ENCODE peak calls at places on chromosomes 4 and X, in nine cellular contexts. B is endodermal cell, R is prostate gland, Y is heart right ventricle, D is IMR-90, U is adrenal gland, G is pancreas, J is HCT116, V is SK-N-SH. L is an unnamed sample.

GRCh38 chrX:9195199-9195880 is 161.4 kb upstream of the FAM9B start:
- DNase-seq in R (no peak), G (no peak), Y (no peak), D (no peak), B (no peak), U (no peak), J (no peak), V (no peak), L (no peak)

GRCh38 chr4:147813107-147813773 is 81.4 kb downstream of the ARHGAP10 start:
- DNase-seq in Y (no peak), J (no peak), D (no peak), B (no peak), G (no peak), V (no peak), U (no peak), R (no peak), L (no peak)

GRCh38 chr4:75653845-75654503 is 19.2 kb downstream of the G3BP2 start:
- DNase-seq in V (peak; percentile 39), B (peak; percentile 58), D (peak; percentile 55), J (no peak), G (no peak), U (no peak), Y (no peak), R (no peak), L (no peak)

GRCh38 chr4:183563874-183564273 is 59.0 kb downstream of the ING2 start:
- DNase-seq in Y (no peak), G (no peak), R (no peak), B (no peak), U (peak; percentile 72), V (no peak), J (no peak), D (peak; percentile 28), L (peak; percentile 51)

GRCh38 chrX:97057349-97057909 is 173.7 kb downstream of the RPA4 start:
- DNase-seq in V (no peak), R (peak; percentile 2), D (no peak), U (no peak), G (no peak), J (no peak), Y (no peak), B (no peak), L (no peak)

GRCh38 chr4:137471461-137471860 is 60.8 kb downstream of the PCDH18 start:
- DNase-seq in U (no peak), Y (no peak), R (no peak), V (no peak), G (no peak), D (peak; percentile 4), B (no peak), J (no peak), L (no peak)

GRCh38 chr4:115851918-115852766 is 738.7 kb upstream of the NDST4 start:
- DNase-seq in G (peak; percentile 38), D (no peak), U (no peak), B (peak; percentile 88), V (peak; percentile 14), Y (no peak), R (peak; percentile 30), J (peak; percentile 51), L (peak; percentile 1)

GRCh38 chrX:40267334-40268118 is 169.8 kb upstream of the BCOR start:
- DNase-seq in U (peak; percentile 40), G (no peak), B (no peak), V (no peak), Y (no peak), R (no peak), D (no peak), J (no peak), L (peak; percentile 73)

GRCh38 chr4:102501635-102502382 is 650 bp downstream of the NFKB1 start:
- DNase-seq in V (peak; percentile 84), U (peak; percentile 85), R (peak; percentile 79), G (peak; percentile 86), J (peak; percentile 75), B (peak; percentile 89), D (peak; percentile 76), Y (peak; percentile 74), L (peak; percentile 92)

GRCh38 chrX:73683236-73683859 is 120.4 kb downstream of the CHIC1 start:
- DNase-seq in B (no peak), R (no peak), D (no peak), Y (no peak), G (no peak), V (no peak), U (no peak), J (no peak), L (no peak)

GRCh38 chr4:62410371-62411003 is 1210.4 kb downstream of the ADGRL3 start:
- DNase-seq in B (no peak), R (no peak), J (no peak), Y (no peak), V (no peak), D (no peak), U (no peak), G (no peak), L (no peak)
- H3K4me3 ChIP-seq in B (no peak overlapping the region), R (no peak overlapping the region), J (no peak overlapping the region), Y (no peak overlapping the region), V (no peak overlapping the region), D (no peak overlapping the region), U (no peak overlapping the region), G (no peak overlapping the region), L (no peak overlapping the region)

GRCh38 chrX:122913764-122914163 is 270.3 kb upstream of the GRIA3 start:
- DNase-seq in V (no peak), G (no peak), D (no peak), B (no peak), U (no peak), R (no peak), J (no peak), Y (no peak), L (no peak)

GRCh38 chrX:122913134-122913533 is 270.9 kb upstream of the GRIA3 start:
- DNase-seq in J (no peak), G (no peak), Y (no peak), R (no peak), B (no peak), D (no peak), U (no peak), V (no peak), L (peak; percentile 23)

GRCh38 chrX:122910697-122911096 is 273.4 kb upstream of the GRIA3 start:
- DNase-seq in G (no peak), J (no peak), Y (no peak), B (no peak), U (no peak), V (no peak), D (no peak), R (no peak), L (no peak)

GRCh38 chrX:122914256-122914655 is 269.8 kb upstream of the GRIA3 start:
- DNase-seq in R (no peak), U (no peak), J (no peak), B (no peak), G (no peak), V (no peak), Y (no peak), D (no peak), L (no peak)
- H3K4me1 ChIP-seq in R (no peaks in the 10 kb centered on the region), U (no peaks in the 10 kb centered on the region), J (no peaks in the 10 kb centered on the region), B (no peaks in the 10 kb centered on the region), G (no peaks in the 10 kb centered on the region), V (no peaks in the 10 kb centered on the region), Y (no peaks in the 10 kb centered on the region), D (no peaks in the 10 kb centered on the region), L (no peaks in the 10 kb centered on the region)

GRCh38 chr4:83722730-83723269 is 186.9 kb downstream of the GPAT3 start:
- DNase-seq in B (no peak), J (no peak), V (no peak), Y (no peak), G (no peak), U (no peak), R (no peak), D (no peak), L (no peak)

DNA sequence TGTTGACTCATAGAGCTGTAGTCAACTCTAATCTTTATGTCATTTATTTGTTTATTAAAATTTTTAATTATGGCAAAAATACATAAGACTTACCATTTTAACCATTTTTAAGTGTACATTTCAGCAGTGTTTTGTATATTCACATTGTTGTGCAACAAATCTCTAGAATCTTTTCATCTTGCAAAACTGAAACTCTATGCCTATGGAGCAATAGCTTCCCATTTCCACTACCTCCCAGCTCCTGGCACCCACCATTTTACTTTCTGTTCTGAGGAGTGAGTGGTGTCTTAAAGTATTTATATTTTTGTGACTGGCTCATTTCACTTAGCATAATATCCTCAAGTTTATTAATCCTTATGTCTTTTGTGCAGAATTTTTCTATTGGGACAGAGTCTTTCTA is 181.0 kb downstream of the GPAT3 start:
- DNase-seq in V (no peak), J (no peak), D (no peak), B (no peak), Y (no peak), R (no peak), U (no peak), G (no peak), L (no peak)
- TF ChIP-seq CTCF in V (no peak), J (no peak), D (no peak), B (no peak), Y (no peak), R (no peak), U (no peak), G (no peak), L (no peak)

GRCh38 chr4:186015212-186015817 is 53.6 kb upstream of the TLR3 start:
- DNase-seq in U (no peak), Y (no peak), R (no peak), V (no peak), D (no peak), J (no peak), G (no peak), B (no peak), L (no peak)
- H3K4me3 ChIP-seq in U (no peak overlapping the region), Y (peak overlapping the region; percentile 7), R (no peak overlapping the region), V (no peak overlapping the region), D (no peak overlapping the region), J (no peak overlapping the region), G (no peak overlapping the region), B (no peak overlapping the region), L (no peak overlapping the region)

DNA sequence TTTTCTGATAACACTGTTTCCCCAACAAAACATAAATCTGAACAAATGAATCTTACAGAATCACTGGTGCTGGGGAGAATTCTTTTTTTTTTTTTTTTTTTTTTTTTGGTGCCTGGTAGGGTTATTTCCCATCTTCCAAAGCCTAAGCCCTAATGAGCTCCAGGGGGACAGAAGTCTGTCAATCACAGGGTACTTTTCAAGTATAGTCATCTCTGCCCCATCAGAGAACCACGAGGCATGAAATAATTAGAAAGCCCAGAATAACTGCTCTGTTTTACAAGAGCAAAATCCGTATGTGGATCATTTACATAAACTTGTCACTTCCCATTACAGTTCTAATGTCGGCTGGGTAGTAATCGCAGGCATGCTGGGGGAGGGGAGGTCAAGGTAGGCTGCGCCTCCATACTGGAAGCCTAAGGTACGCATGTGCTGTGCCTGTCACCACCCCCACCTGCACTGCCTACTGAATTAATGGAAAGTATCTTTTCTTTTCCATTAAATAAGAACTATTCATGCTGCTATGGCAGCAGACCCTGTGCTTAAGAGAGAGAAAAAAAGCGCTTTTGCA is 164.7 kb upstream of the LEF1 start:
- DNase-seq in V (no peak), G (no peak), J (no peak), U (no peak), R (no peak), D (no peak), B (no peak), Y (no peak), L (no peak)
- H3K4me1 ChIP-seq in V (no peaks in the 10 kb centered on the region), G (no peaks in the 10 kb centered on the region), J (no peaks in the 10 kb centered on the region), U (peaks cover 4% of the 10 kb centered on the region), R (no peaks in the 10 kb centered on the region), D (no peaks in the 10 kb centered on the region), B (peaks cover 4% of the 10 kb centered on the region), Y (peaks cover 9% of the 10 kb centered on the region), L (peaks cover 6% of the 10 kb centered on the region)